ENCODE peak calls at places on chromosomes 12 and 14, in nine cellular contexts. One of them, this sample, is unnamed.

GRCh38 chr12:42648061-42648460 is 58.5 kb upstream of the PRICKLE1 start:
- DNase-seq in suprapubic skin: no peak
- DNase-seq in stomach: no peak
- DNase-seq in SK-N-SH: no peak
- DNase-seq in HepG2: no peak
- DNase-seq in spleen: no peak
- DNase-seq in breast epithelium: no peak
- DNase-seq in sigmoid colon: no peak
- DNase-seq in transverse colon: no peak
- DNase-seq in this sample: no peak

GRCh38 chr14:65392296-65392695 is 20.2 kb upstream of the FUT8 start:
- DNase-seq in suprapubic skin: no peak
- DNase-seq in stomach: no peak
- DNase-seq in SK-N-SH: no peak
- DNase-seq in HepG2: no peak
- DNase-seq in spleen: no peak
- DNase-seq in breast epithelium: no peak
- DNase-seq in sigmoid colon: no peak
- DNase-seq in transverse colon: no peak
- DNase-seq in this sample: no peak

GRCh38 chr12:54227376-54227775 is 38.6 kb upstream of the SMUG1 start:
- DNase-seq in suprapubic skin: no peak
- DNase-seq in stomach: no peak
- DNase-seq in SK-N-SH: no peak
- DNase-seq in HepG2: no peak
- DNase-seq in spleen: no peak
- DNase-seq in breast epithelium: no peak
- DNase-seq in sigmoid colon: no peak
- DNase-seq in transverse colon: no peak
- DNase-seq in this sample: no peak

GRCh38 chr12:105229446-105229845 is 6.5 kb downstream of the APPL2 start:
- DNase-seq in suprapubic skin: no peak
- DNase-seq in stomach: no peak
- DNase-seq in SK-N-SH: no peak
- DNase-seq in HepG2: no peak
- DNase-seq in spleen: no peak
- DNase-seq in breast epithelium: no peak
- DNase-seq in sigmoid colon: no peak
- DNase-seq in transverse colon: no peak
- DNase-seq in this sample: no peak

GRCh38 chr12:39752482-39753147 is 133.0 kb upstream of the ABCD2 start:
- DNase-seq in suprapubic skin: no peak
- DNase-seq in stomach: no peak
- DNase-seq in SK-N-SH: no peak
- DNase-seq in HepG2: no peak
- DNase-seq in spleen: no peak
- DNase-seq in breast epithelium: no peak
- DNase-seq in sigmoid colon: no peak
- DNase-seq in transverse colon: no peak
- DNase-seq in this sample: no peak

GRCh38 chr14:96095581-96096476 is 56.7 kb downstream of the C14orf132 start:
- DNase-seq in suprapubic skin: peak
- DNase-seq in stomach: peak
- DNase-seq in SK-N-SH: peak
- DNase-seq in HepG2: peak
- DNase-seq in spleen: no peak
- DNase-seq in breast epithelium: peak
- DNase-seq in sigmoid colon: no peak
- DNase-seq in transverse colon: no peak
- DNase-seq in this sample: no peak

GRCh38 chr14:100025111-100025510 is 40.1 kb upstream of the EVL start:
- DNase-seq in suprapubic skin: no peak
- DNase-seq in stomach: peak
- DNase-seq in SK-N-SH: peak
- DNase-seq in HepG2: peak
- DNase-seq in spleen: no peak
- DNase-seq in breast epithelium: no peak
- DNase-seq in sigmoid colon: no peak
- DNase-seq in transverse colon: peak
- DNase-seq in this sample: no peak

GRCh38 chr14:54424479-54424901 is 16.7 kb downstream of the CNIH1 start:
- DNase-seq in suprapubic skin: no peak
- DNase-seq in stomach: no peak
- DNase-seq in SK-N-SH: no peak
- DNase-seq in HepG2: peak
- DNase-seq in spleen: no peak
- DNase-seq in breast epithelium: no peak
- DNase-seq in sigmoid colon: no peak
- DNase-seq in transverse colon: no peak
- DNase-seq in this sample: no peak

GRCh38 chr12:5619628-5620027 is 187.7 kb downstream of the NTF3 start:
- DNase-seq in suprapubic skin: no peak
- DNase-seq in stomach: no peak
- DNase-seq in SK-N-SH: no peak
- DNase-seq in HepG2: no peak
- DNase-seq in spleen: no peak
- DNase-seq in breast epithelium: no peak
- DNase-seq in sigmoid colon: peak
- DNase-seq in transverse colon: no peak
- DNase-seq in this sample: no peak

GRCh38 chr12:34291426-34291901 is 269.2 kb downstream of the ALG10 start:
- DNase-seq in suprapubic skin: peak
- DNase-seq in stomach: no peak
- DNase-seq in SK-N-SH: no peak
- DNase-seq in HepG2: no peak
- DNase-seq in spleen: peak
- DNase-seq in breast epithelium: no peak
- DNase-seq in sigmoid colon: peak
- DNase-seq in transverse colon: peak
- DNase-seq in this sample: no peak

GRCh38 chr12:49369723-49370145 is 2.5 kb downstream of the SPATS2 start:
- DNase-seq in suprapubic skin: no peak
- DNase-seq in stomach: peak
- DNase-seq in SK-N-SH: peak
- DNase-seq in HepG2: peak
- DNase-seq in spleen: no peak
- DNase-seq in breast epithelium: no peak
- DNase-seq in sigmoid colon: no peak
- DNase-seq in transverse colon: peak
- DNase-seq in this sample: no peak

GRCh38 chr12:116959845-116960514 is 49.2 kb downstream of the FBXW8 start:
- DNase-seq in suprapubic skin: no peak
- DNase-seq in stomach: no peak
- DNase-seq in SK-N-SH: peak
- DNase-seq in HepG2: no peak
- DNase-seq in spleen: no peak
- DNase-seq in breast epithelium: no peak
- DNase-seq in sigmoid colon: no peak
- DNase-seq in transverse colon: no peak
- DNase-seq in this sample: no peak

GRCh38 chr12:51346581-51346980 is at the start of gene CELA1:
- DNase-seq in suprapubic skin: no peak
- DNase-seq in stomach: no peak
- DNase-seq in SK-N-SH: no peak
- DNase-seq in HepG2: no peak
- DNase-seq in spleen: no peak
- DNase-seq in breast epithelium: no peak
- DNase-seq in sigmoid colon: no peak
- DNase-seq in transverse colon: no peak
- DNase-seq in this sample: no peak

GRCh38 chr12:120698677-120699076 is 11.6 kb upstream of the UNC119B start:
- DNase-seq in suprapubic skin: no peak
- DNase-seq in stomach: no peak
- DNase-seq in SK-N-SH: no peak
- DNase-seq in HepG2: no peak
- DNase-seq in spleen: no peak
- DNase-seq in breast epithelium: no peak
- DNase-seq in sigmoid colon: no peak
- DNase-seq in transverse colon: no peak
- DNase-seq in this sample: no peak

GRCh38 chr12:45401008-45401407 is 185.1 kb downstream of the ANO6 start:
- DNase-seq in suprapubic skin: no peak
- DNase-seq in stomach: no peak
- DNase-seq in SK-N-SH: no peak
- DNase-seq in HepG2: no peak
- DNase-seq in spleen: no peak
- DNase-seq in breast epithelium: no peak
- DNase-seq in sigmoid colon: no peak
- DNase-seq in transverse colon: no peak
- DNase-seq in this sample: no peak

GRCh38 chr12:991350-992278 is 591 bp downstream of the ERC1 start:
- DNase-seq in suprapubic skin: peak
- DNase-seq in stomach: no peak
- DNase-seq in SK-N-SH: peak
- DNase-seq in HepG2: no peak
- DNase-seq in spleen: no peak
- DNase-seq in breast epithelium: peak
- DNase-seq in sigmoid colon: no peak
- DNase-seq in transverse colon: peak
- DNase-seq in this sample: no peak

DNA sequence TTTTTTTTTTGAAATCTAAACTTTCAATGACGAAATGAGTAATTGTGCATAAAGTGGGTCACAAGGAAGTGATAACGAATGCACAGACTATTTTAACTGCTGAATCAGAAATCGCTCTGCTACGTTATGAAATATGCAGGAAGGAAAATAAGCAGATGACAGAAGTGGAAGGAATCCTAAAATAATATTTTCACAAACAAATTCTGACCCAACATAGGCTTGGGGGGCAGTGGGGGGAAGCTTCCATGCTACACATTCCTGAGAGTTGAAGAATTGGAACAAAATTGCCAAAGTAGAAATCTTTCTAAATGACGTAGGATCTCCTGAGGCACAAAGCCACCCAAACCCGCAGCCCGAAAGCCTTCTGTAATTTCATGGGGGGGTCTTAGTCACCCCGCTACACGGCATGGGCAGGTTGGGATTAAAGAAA is 89.7 kb downstream of the ARF6 start:
- DNase-seq in suprapubic skin: no peak
- DNase-seq in stomach: no peak
- DNase-seq in SK-N-SH: no peak
- DNase-seq in HepG2: no peak
- DNase-seq in spleen: no peak
- DNase-seq in breast epithelium: no peak
- DNase-seq in sigmoid colon: no peak
- DNase-seq in transverse colon: no peak
- DNase-seq in this sample: no peak
- H3K4me3 ChIP-seq in suprapubic skin: peak
- H3K4me3 ChIP-seq in stomach: peak
- H3K4me3 ChIP-seq in SK-N-SH: peak
- H3K4me3 ChIP-seq in HepG2: no peak
- H3K4me3 ChIP-seq in spleen: no peak
- H3K4me3 ChIP-seq in breast epithelium: no peak
- H3K4me3 ChIP-seq in sigmoid colon: no peak
- H3K4me3 ChIP-seq in transverse colon: no peak
- H3K4me3 ChIP-seq in this sample: peak

GRCh38 chr14:44961730-44962572 is at the start of the genes KLHL28 and TOGARAM1:
- DNase-seq in suprapubic skin: peak
- DNase-seq in stomach: peak
- DNase-seq in SK-N-SH: peak
- DNase-seq in HepG2: peak
- DNase-seq in spleen: peak
- DNase-seq in breast epithelium: peak
- DNase-seq in sigmoid colon: peak
- DNase-seq in transverse colon: peak
- DNase-seq in this sample: peak
- TF ChIP-seq POLR2AphosphoS5 in suprapubic skin: peak
- TF ChIP-seq POLR2AphosphoS5 in stomach: peak
- TF ChIP-seq POLR2AphosphoS5 in SK-N-SH: peak
- TF ChIP-seq POLR2AphosphoS5 in HepG2: peak
- TF ChIP-seq POLR2AphosphoS5 in spleen: peak
- TF ChIP-seq POLR2AphosphoS5 in breast epithelium: peak
- TF ChIP-seq POLR2AphosphoS5 in sigmoid colon: peak
- TF ChIP-seq POLR2AphosphoS5 in transverse colon: peak
- TF ChIP-seq POLR2AphosphoS5 in this sample: peak

DNA sequence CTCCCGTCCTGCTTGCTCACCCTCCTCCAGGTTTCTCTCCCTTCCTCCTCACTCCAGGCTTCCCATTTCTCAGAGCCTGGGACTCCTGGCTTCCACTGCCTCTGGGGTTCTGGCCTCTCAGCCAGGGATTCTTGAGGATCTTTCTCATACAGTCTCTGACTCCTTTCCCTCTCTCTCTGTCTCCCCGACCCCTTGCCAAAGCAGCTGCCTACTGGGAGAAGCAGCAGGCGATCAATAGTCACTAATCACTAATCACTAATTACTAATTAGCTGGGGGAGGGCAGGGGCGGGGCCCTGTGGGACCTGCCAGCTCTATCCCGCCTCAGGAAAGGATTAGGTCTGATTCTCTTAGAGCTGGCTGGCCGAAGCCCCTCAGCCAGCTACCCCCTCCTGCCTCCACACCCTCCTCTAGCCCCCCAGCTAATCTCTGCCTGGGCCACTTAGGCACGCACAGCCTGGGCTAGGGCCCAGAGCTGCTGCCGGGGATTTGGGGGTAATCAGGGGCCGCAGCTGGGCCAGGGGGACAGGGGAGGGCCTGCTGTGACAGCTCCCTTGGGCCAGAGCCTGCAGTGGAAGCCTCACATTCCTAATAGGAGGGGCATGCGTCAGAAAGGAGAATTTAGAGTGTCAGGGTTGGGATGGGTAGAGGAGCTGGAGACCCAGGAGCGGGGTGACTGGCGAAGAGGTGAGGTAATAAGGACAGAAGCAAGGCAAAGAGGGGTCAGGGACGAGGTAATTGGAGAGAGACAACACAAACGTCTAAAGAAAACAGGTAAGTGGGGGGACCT is 2.8 kb downstream of the NXPH4 start:
- DNase-seq in suprapubic skin: no peak
- DNase-seq in stomach: no peak
- DNase-seq in SK-N-SH: no peak
- DNase-seq in HepG2: no peak
- DNase-seq in spleen: no peak
- DNase-seq in breast epithelium: no peak
- DNase-seq in sigmoid colon: no peak
- DNase-seq in transverse colon: no peak
- DNase-seq in this sample: no peak
- H3K4me3 ChIP-seq in suprapubic skin: no peak
- H3K4me3 ChIP-seq in stomach: no peak
- H3K4me3 ChIP-seq in SK-N-SH: no peak
- H3K4me3 ChIP-seq in HepG2: no peak
- H3K4me3 ChIP-seq in spleen: no peak
- H3K4me3 ChIP-seq in breast epithelium: no peak
- H3K4me3 ChIP-seq in sigmoid colon: no peak
- H3K4me3 ChIP-seq in transverse colon: no peak
- H3K4me3 ChIP-seq in this sample: peak

DNA sequence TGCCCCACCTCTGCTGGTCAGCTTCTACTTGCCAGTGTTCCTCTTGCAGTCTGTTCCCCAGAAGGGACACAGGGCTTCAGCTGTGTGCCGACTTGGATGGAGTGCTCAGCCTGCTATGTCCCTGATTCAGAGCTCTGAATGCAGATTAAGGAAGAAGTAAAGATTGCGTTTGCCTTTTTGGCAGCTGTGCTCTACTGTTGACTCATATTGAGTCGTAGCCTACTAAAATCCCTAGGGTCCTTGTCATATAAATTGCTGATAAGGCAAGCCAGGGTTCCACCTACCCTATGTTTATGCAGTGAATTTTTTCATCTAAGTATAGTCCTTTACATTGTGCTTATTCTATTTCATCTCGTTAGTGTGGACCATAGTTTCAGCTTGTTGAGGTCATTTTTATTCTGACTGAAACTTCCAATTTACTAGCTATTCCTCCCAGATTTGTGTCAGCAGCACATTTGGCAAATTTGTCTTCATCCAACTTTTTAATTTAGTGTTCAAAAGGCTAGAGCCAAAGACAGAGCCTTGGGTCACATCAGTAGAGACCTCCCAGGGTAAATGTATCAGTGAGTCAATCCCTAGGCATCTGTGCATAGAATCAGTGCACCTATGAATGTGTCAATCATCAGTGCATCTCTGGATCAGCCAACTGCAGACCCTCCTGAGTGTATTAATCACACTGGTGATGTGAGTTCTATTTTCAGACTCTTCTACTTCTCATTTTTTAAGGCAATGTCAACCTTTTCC is 31.9 kb downstream of the CACNA1C start:
- DNase-seq in suprapubic skin: no peak
- DNase-seq in stomach: no peak
- DNase-seq in SK-N-SH: no peak
- DNase-seq in HepG2: no peak
- DNase-seq in spleen: no peak
- DNase-seq in breast epithelium: no peak
- DNase-seq in sigmoid colon: no peak
- DNase-seq in transverse colon: no peak
- DNase-seq in this sample: no peak
- TF ChIP-seq POLR2AphosphoS5 in suprapubic skin: no peak
- TF ChIP-seq POLR2AphosphoS5 in stomach: peak
- TF ChIP-seq POLR2AphosphoS5 in SK-N-SH: no peak
- TF ChIP-seq POLR2AphosphoS5 in HepG2: no peak
- TF ChIP-seq POLR2AphosphoS5 in spleen: no peak
- TF ChIP-seq POLR2AphosphoS5 in breast epithelium: no peak
- TF ChIP-seq POLR2AphosphoS5 in sigmoid colon: no peak
- TF ChIP-seq POLR2AphosphoS5 in transverse colon: no peak
- TF ChIP-seq POLR2AphosphoS5 in this sample: no peak

This sample was measured in SK-N-MC.